ENCODE peak calls at places on chromosomes 16 and 17, in eight cellular contexts. E, G, Z, U, S, B, L and Q are unnamed samples.

GRCh38 chr17:44987194-44987882 is 19.2 kb upstream of the C1QL1 start:
- DNase-seq in E (no peak), S (peak; percentile 20), G (no peak), B (no peak), Z (no peak), U (no peak), L (no peak), Q (no peak)

GRCh38 chr17:33115957-33116680 is 124.5 kb downstream of the SPACA3 start:
- DNase-seq in U (no peak), E (no peak), Z (no peak), S (no peak), L (no peak), G (no peak), B (no peak), Q (no peak)

GRCh38 chr16:26491271-26491670 is 575.5 kb upstream of the C16orf82 start:
- DNase-seq in L (no peak), E (no peak), Z (no peak), B (no peak), U (no peak), G (no peak), S (no peak), Q (no peak)

GRCh38 chr16:31333686-31334649 is 21.0 kb upstream of the ITGAX start:
- DNase-seq in S (no peak), E (peak; percentile 6), Z (no peak), L (peak; percentile 41), U (peak; percentile 49), B (peak; percentile 9), G (no peak), Q (peak; percentile 43)

GRCh38 chr17:19024101-19025078 is 19.8 kb upstream of the FAM83G start:
- DNase-seq in B (peak; percentile 26), G (no peak), U (no peak), Z (peak; percentile 67), S (no peak), E (no peak), L (no peak), Q (no peak)

GRCh38 chr17:17724307-17724921 is 43.2 kb downstream of the RAI1 start:
- DNase-seq in G (no peak), E (no peak), U (no peak), S (no peak), L (no peak), B (peak; percentile 58), Z (no peak), Q (no peak)

GRCh38 chr16:28543072-28543471 is 4.3 kb upstream of the NUPR1 start:
- DNase-seq in G (no peak), S (no peak), L (no peak), E (no peak), B (no peak), U (no peak), Z (no peak), Q (no peak)

GRCh38 chr16:15509051-15509592 is 74.7 kb downstream of the BMERB1 start:
- DNase-seq in B (no peak), L (no peak), G (no peak), E (no peak), S (no peak), U (no peak), Z (no peak), Q (peak; percentile 45)

GRCh38 chr16:16997349-16997748 is 473.4 kb downstream of the XYLT1 start:
- DNase-seq in L (no peak), S (no peak), U (no peak), B (no peak), G (no peak), E (no peak), Z (no peak), Q (no peak)

GRCh38 chr16:81697321-81697885 is 81.7 kb upstream of the PLCG2 start:
- DNase-seq in E (no peak), L (peak; percentile 17), S (peak; percentile 59), B (peak; percentile 43), G (no peak), Z (peak; percentile 54), U (peak; percentile 47), Q (peak; percentile 79)

GRCh38 chr16:317583-317982 is 34.6 kb downstream of the PDIA2 start:
- DNase-seq in G (no peak), B (no peak), Z (no peak), U (no peak), E (no peak), L (no peak), S (no peak), Q (no peak)

GRCh38 chr17:78346605-78347250 is 13.1 kb downstream of the SOCS3 start:
- DNase-seq in L (no peak), G (no peak), U (peak; percentile 50), Z (peak; percentile 52), B (no peak), E (no peak), S (no peak), Q (no peak)

GRCh38 chr16:67873435-67874146 is 739 bp downstream of the EDC4 start:
- DNase-seq in S (no peak), U (no peak), L (no peak), E (no peak), B (peak; percentile 18), Z (no peak), G (no peak), Q (no peak)

GRCh38 chr17:74429604-74430384 is 2.1 kb upstream of the GPRC5C start:
- DNase-seq in E (no peak), U (no peak), S (no peak), L (no peak), B (no peak), G (no peak), Z (peak; percentile 16), Q (no peak)

GRCh38 chr17:31369266-31369665 is 22.2 kb upstream of the RAB11FIP4 start:
- DNase-seq in L (no peak), B (peak; percentile 64), U (no peak), E (no peak), Z (peak; percentile 29), G (no peak), S (no peak), Q (no peak)